ENCODE peak calls at places on chromosomes 7 and 10, in seven cellular contexts. One of them, this sample, is unnamed.

GRCh38 chr10:97069576-97070362 is 116.0 kb downstream of the SLIT1 start:
- DNase-seq in NCI-H2171 treated with DMSO at 0.1 percent for 48 hours: no peak
- DNase-seq in NCI-H1436: no peak
- DNase-seq in amniotic stem cell: no peak
- DNase-seq in GM03348: no peak
- DNase-seq in stimulated activated CD8-positive, alpha-beta memory T cell treated with anti-CD3 and anti-CD28 coated beads, Interleukin-15, amount 100 ng/mL, for 24 hours: no peak
- DNase-seq in NCI-H1105: no peak
- DNase-seq in this sample: peak

GRCh38 chr7:144144426-144144825 is 21.4 kb downstream of the OR2A14 start:
- DNase-seq in GM03348: no peak
- DNase-seq in stimulated activated CD8-positive, alpha-beta memory T cell treated with anti-CD3 and anti-CD28 coated beads, Interleukin-15, amount 100 ng/mL, for 24 hours: no peak
- DNase-seq in NCI-H2171 treated with DMSO at 0.1 percent for 48 hours: no peak
- DNase-seq in NCI-H1436: no peak
- DNase-seq in amniotic stem cell: no peak
- DNase-seq in NCI-H1105: no peak
- DNase-seq in this sample: no peak

GRCh38 chr7:155509725-155510551 is 36.4 kb downstream of the CNPY1 start:
- DNase-seq in NCI-H1105: no peak
- DNase-seq in NCI-H2171 treated with DMSO at 0.1 percent for 48 hours: no peak
- DNase-seq in stimulated activated CD8-positive, alpha-beta memory T cell treated with anti-CD3 and anti-CD28 coated beads, Interleukin-15, amount 100 ng/mL, for 24 hours: no peak
- DNase-seq in GM03348: no peak
- DNase-seq in amniotic stem cell: no peak
- DNase-seq in NCI-H1436: no peak
- DNase-seq in this sample: peak

GRCh38 chr10:3500408-3500856 is 284.6 kb downstream of the KLF6 start:
- DNase-seq in amniotic stem cell: no peak
- DNase-seq in NCI-H1105: no peak
- DNase-seq in stimulated activated CD8-positive, alpha-beta memory T cell treated with anti-CD3 and anti-CD28 coated beads, Interleukin-15, amount 100 ng/mL, for 24 hours: no peak
- DNase-seq in NCI-H2171 treated with DMSO at 0.1 percent for 48 hours: no peak
- DNase-seq in GM03348: peak
- DNase-seq in NCI-H1436: peak
- DNase-seq in this sample: peak

GRCh38 chr7:42214063-42214679 is 22.8 kb downstream of the GLI3 start:
- DNase-seq in amniotic stem cell: no peak
- DNase-seq in NCI-H1105: no peak
- DNase-seq in GM03348: no peak
- DNase-seq in stimulated activated CD8-positive, alpha-beta memory T cell treated with anti-CD3 and anti-CD28 coated beads, Interleukin-15, amount 100 ng/mL, for 24 hours: no peak
- DNase-seq in NCI-H2171 treated with DMSO at 0.1 percent for 48 hours: no peak
- DNase-seq in NCI-H1436: no peak
- DNase-seq in this sample: no peak

GRCh38 chr7:117715784-117716445 is 157.3 kb downstream of the CTTNBP2 start:
- DNase-seq in NCI-H1436: peak
- DNase-seq in NCI-H1105: peak
- DNase-seq in stimulated activated CD8-positive, alpha-beta memory T cell treated with anti-CD3 and anti-CD28 coated beads, Interleukin-15, amount 100 ng/mL, for 24 hours: no peak
- DNase-seq in amniotic stem cell: peak
- DNase-seq in GM03348: peak
- DNase-seq in NCI-H2171 treated with DMSO at 0.1 percent for 48 hours: peak
- DNase-seq in this sample: peak

GRCh38 chr10:21336476-21337170 is 188.9 kb downstream of the SKIDA1 start:
- DNase-seq in amniotic stem cell: peak
- DNase-seq in GM03348: peak
- DNase-seq in stimulated activated CD8-positive, alpha-beta memory T cell treated with anti-CD3 and anti-CD28 coated beads, Interleukin-15, amount 100 ng/mL, for 24 hours: no peak
- DNase-seq in NCI-H1105: no peak
- DNase-seq in NCI-H2171 treated with DMSO at 0.1 percent for 48 hours: peak
- DNase-seq in NCI-H1436: peak
- DNase-seq in this sample: peak

GRCh38 chr7:125425507-125425906 is 495.9 kb upstream of the POT1 start:
- DNase-seq in GM03348: no peak
- DNase-seq in NCI-H1105: no peak
- DNase-seq in NCI-H2171 treated with DMSO at 0.1 percent for 48 hours: no peak
- DNase-seq in amniotic stem cell: no peak
- DNase-seq in NCI-H1436: no peak
- DNase-seq in stimulated activated CD8-positive, alpha-beta memory T cell treated with anti-CD3 and anti-CD28 coated beads, Interleukin-15, amount 100 ng/mL, for 24 hours: no peak
- DNase-seq in this sample: no peak

GRCh38 chr7:155593455-155594162 is 47.2 kb upstream of the CNPY1 start:
- DNase-seq in GM03348: no peak
- DNase-seq in NCI-H1105: no peak
- DNase-seq in amniotic stem cell: no peak
- DNase-seq in NCI-H2171 treated with DMSO at 0.1 percent for 48 hours: no peak
- DNase-seq in NCI-H1436: no peak
- DNase-seq in stimulated activated CD8-positive, alpha-beta memory T cell treated with anti-CD3 and anti-CD28 coated beads, Interleukin-15, amount 100 ng/mL, for 24 hours: no peak
- DNase-seq in this sample: no peak

GRCh38 chr7:157683251-157684156 is 346.7 kb downstream of the DNAJB6 start:
- DNase-seq in stimulated activated CD8-positive, alpha-beta memory T cell treated with anti-CD3 and anti-CD28 coated beads, Interleukin-15, amount 100 ng/mL, for 24 hours: no peak
- DNase-seq in GM03348: no peak
- DNase-seq in NCI-H1105: no peak
- DNase-seq in NCI-H1436: no peak
- DNase-seq in NCI-H2171 treated with DMSO at 0.1 percent for 48 hours: no peak
- DNase-seq in amniotic stem cell: no peak
- DNase-seq in this sample: no peak

GRCh38 chr7:116511552-116512523 is 12.3 kb downstream of the CAV2 start:
- DNase-seq in stimulated activated CD8-positive, alpha-beta memory T cell treated with anti-CD3 and anti-CD28 coated beads, Interleukin-15, amount 100 ng/mL, for 24 hours: no peak
- DNase-seq in NCI-H1436: no peak
- DNase-seq in NCI-H1105: no peak
- DNase-seq in GM03348: no peak
- DNase-seq in NCI-H2171 treated with DMSO at 0.1 percent for 48 hours: no peak
- DNase-seq in amniotic stem cell: no peak
- DNase-seq in this sample: peak

GRCh38 chr7:5450549-5451327 is 27.1 kb upstream of the TNRC18 start:
- DNase-seq in stimulated activated CD8-positive, alpha-beta memory T cell treated with anti-CD3 and anti-CD28 coated beads, Interleukin-15, amount 100 ng/mL, for 24 hours: no peak
- DNase-seq in NCI-H1105: no peak
- DNase-seq in NCI-H2171 treated with DMSO at 0.1 percent for 48 hours: peak
- DNase-seq in GM03348: peak
- DNase-seq in NCI-H1436: peak
- DNase-seq in amniotic stem cell: peak
- DNase-seq in this sample: peak

GRCh38 chr7:29156798-29157461 is 10.6 kb upstream of the CPVL start:
- DNase-seq in NCI-H1436: peak
- DNase-seq in NCI-H2171 treated with DMSO at 0.1 percent for 48 hours: no peak
- DNase-seq in NCI-H1105: no peak
- DNase-seq in GM03348: no peak
- DNase-seq in amniotic stem cell: no peak
- DNase-seq in stimulated activated CD8-positive, alpha-beta memory T cell treated with anti-CD3 and anti-CD28 coated beads, Interleukin-15, amount 100 ng/mL, for 24 hours: no peak
- DNase-seq in this sample: peak

GRCh38 chr7:112143567-112143966 is 62.6 kb downstream of the DOCK4 start:
- DNase-seq in NCI-H1436: no peak
- DNase-seq in GM03348: peak
- DNase-seq in stimulated activated CD8-positive, alpha-beta memory T cell treated with anti-CD3 and anti-CD28 coated beads, Interleukin-15, amount 100 ng/mL, for 24 hours: no peak
- DNase-seq in amniotic stem cell: peak
- DNase-seq in NCI-H2171 treated with DMSO at 0.1 percent for 48 hours: no peak
- DNase-seq in NCI-H1105: no peak
- DNase-seq in this sample: no peak

GRCh38 chr7:151810434-151811232 is 66.3 kb downstream of the PRKAG2 start:
- DNase-seq in amniotic stem cell: no peak
- DNase-seq in stimulated activated CD8-positive, alpha-beta memory T cell treated with anti-CD3 and anti-CD28 coated beads, Interleukin-15, amount 100 ng/mL, for 24 hours: no peak
- DNase-seq in GM03348: no peak
- DNase-seq in NCI-H1105: no peak
- DNase-seq in NCI-H2171 treated with DMSO at 0.1 percent for 48 hours: peak
- DNase-seq in NCI-H1436: no peak
- DNase-seq in this sample: no peak

GRCh38 chr10:100828744-100829102 is 83.3 kb downstream of the PAX2 start:
- DNase-seq in stimulated activated CD8-positive, alpha-beta memory T cell treated with anti-CD3 and anti-CD28 coated beads, Interleukin-15, amount 100 ng/mL, for 24 hours: no peak
- DNase-seq in NCI-H1436: no peak
- DNase-seq in amniotic stem cell: no peak
- DNase-seq in NCI-H1105: no peak
- DNase-seq in NCI-H2171 treated with DMSO at 0.1 percent for 48 hours: no peak
- DNase-seq in GM03348: no peak
- DNase-seq in this sample: peak

GRCh38 chr10:111705026-111705425 is 478.5 kb downstream of the GPAM start:
- DNase-seq in stimulated activated CD8-positive, alpha-beta memory T cell treated with anti-CD3 and anti-CD28 coated beads, Interleukin-15, amount 100 ng/mL, for 24 hours: no peak
- DNase-seq in NCI-H1436: no peak
- DNase-seq in amniotic stem cell: no peak
- DNase-seq in NCI-H1105: no peak
- DNase-seq in NCI-H2171 treated with DMSO at 0.1 percent for 48 hours: no peak
- DNase-seq in GM03348: peak
- DNase-seq in this sample: no peak